ENCODE peak calls at places on chromosomes 16 and 17, in eight cellular contexts. One of them, this sample, is unnamed.

GRCh38 chr17:82006468-82007227 is 16.0 kb downstream of the CENPX start:
- DNase-seq in heart right ventricle: no peak
- DNase-seq in AG04450: no peak
- DNase-seq in OCI-LY7: no peak
- DNase-seq in ovary: no peak
- DNase-seq in stomach: no peak
- DNase-seq in astrocyte: peak; percentile 54
- DNase-seq in PC-3: no peak
- DNase-seq in this sample: no peak

GRCh38 chr16:12587170-12587569 is 216.5 kb downstream of the CPPED1 start:
- DNase-seq in heart right ventricle: no peak
- DNase-seq in AG04450: no peak
- DNase-seq in OCI-LY7: no peak
- DNase-seq in ovary: no peak
- DNase-seq in stomach: no peak
- DNase-seq in astrocyte: no peak
- DNase-seq in PC-3: no peak
- DNase-seq in this sample: no peak

GRCh38 chr16:78022347-78022746 is at the start of gene CLEC3A:
- DNase-seq in heart right ventricle: no peak
- DNase-seq in AG04450: no peak
- DNase-seq in OCI-LY7: no peak
- DNase-seq in ovary: no peak
- DNase-seq in stomach: no peak
- DNase-seq in astrocyte: no peak
- DNase-seq in PC-3: no peak
- DNase-seq in this sample: no peak

GRCh38 chr16:54239441-54239840 is 47.1 kb downstream of the IRX3 start:
- DNase-seq in heart right ventricle: peak; percentile 37
- DNase-seq in AG04450: no peak
- DNase-seq in OCI-LY7: no peak
- DNase-seq in ovary: peak; percentile 55
- DNase-seq in stomach: no peak
- DNase-seq in astrocyte: no peak
- DNase-seq in PC-3: no peak
- DNase-seq in this sample: no peak

GRCh38 chr16:30541502-30542329 is 7.1 kb upstream of the ZNF747 start:
- DNase-seq in heart right ventricle: no peak
- DNase-seq in AG04450: peak; percentile 53
- DNase-seq in OCI-LY7: no peak
- DNase-seq in ovary: no peak
- DNase-seq in stomach: peak; percentile 80
- DNase-seq in astrocyte: peak; percentile 55
- DNase-seq in PC-3: peak; percentile 13
- DNase-seq in this sample: no peak

GRCh38 chr16:89842471-89843408 is 14.5 kb downstream of the SPIRE2 start:
- DNase-seq in heart right ventricle: peak; percentile 51
- DNase-seq in AG04450: peak; percentile 29
- DNase-seq in OCI-LY7: no peak
- DNase-seq in ovary: no peak
- DNase-seq in stomach: no peak
- DNase-seq in astrocyte: peak; percentile 95
- DNase-seq in PC-3: peak; percentile 63
- DNase-seq in this sample: peak; percentile 53

GRCh38 chr17:57937492-57937891 is 17.7 kb downstream of the CUEDC1 start:
- DNase-seq in heart right ventricle: no peak
- DNase-seq in AG04450: no peak
- DNase-seq in OCI-LY7: no peak
- DNase-seq in ovary: no peak
- DNase-seq in stomach: no peak
- DNase-seq in astrocyte: no peak
- DNase-seq in PC-3: no peak
- DNase-seq in this sample: no peak

GRCh38 chr17:6138761-6139446 is 68.7 kb downstream of the WSCD1 start:
- DNase-seq in heart right ventricle: no peak
- DNase-seq in AG04450: no peak
- DNase-seq in OCI-LY7: no peak
- DNase-seq in ovary: no peak
- DNase-seq in stomach: no peak
- DNase-seq in astrocyte: no peak
- DNase-seq in PC-3: no peak
- DNase-seq in this sample: no peak

GRCh38 chr17:5282639-5283217 is 644 bp downstream of the RABEP1 start:
- DNase-seq in heart right ventricle: peak; percentile 38
- DNase-seq in AG04450: no peak
- DNase-seq in OCI-LY7: peak; percentile 35
- DNase-seq in ovary: peak; percentile 60
- DNase-seq in stomach: no peak
- DNase-seq in astrocyte: no peak
- DNase-seq in PC-3: no peak
- DNase-seq in this sample: no peak

GRCh38 chr16:79769320-79770243 is 169.0 kb upstream of the MAF start:
- DNase-seq in heart right ventricle: no peak
- DNase-seq in AG04450: no peak
- DNase-seq in OCI-LY7: no peak
- DNase-seq in ovary: no peak
- DNase-seq in stomach: no peak
- DNase-seq in astrocyte: no peak
- DNase-seq in PC-3: no peak
- DNase-seq in this sample: no peak
- H3K9me3 ChIP-seq in heart right ventricle: no peaks in the 10 kb centered on the region
- H3K9me3 ChIP-seq in AG04450: no peaks in the 10 kb centered on the region
- H3K9me3 ChIP-seq in OCI-LY7: no peaks in the 10 kb centered on the region
- H3K9me3 ChIP-seq in ovary: no peaks in the 10 kb centered on the region
- H3K9me3 ChIP-seq in stomach: no peaks in the 10 kb centered on the region
- H3K9me3 ChIP-seq in astrocyte: no peaks in the 10 kb centered on the region
- H3K9me3 ChIP-seq in PC-3: no peaks in the 10 kb centered on the region
- H3K9me3 ChIP-seq in this sample: no peaks in the 10 kb centered on the region

DNA sequence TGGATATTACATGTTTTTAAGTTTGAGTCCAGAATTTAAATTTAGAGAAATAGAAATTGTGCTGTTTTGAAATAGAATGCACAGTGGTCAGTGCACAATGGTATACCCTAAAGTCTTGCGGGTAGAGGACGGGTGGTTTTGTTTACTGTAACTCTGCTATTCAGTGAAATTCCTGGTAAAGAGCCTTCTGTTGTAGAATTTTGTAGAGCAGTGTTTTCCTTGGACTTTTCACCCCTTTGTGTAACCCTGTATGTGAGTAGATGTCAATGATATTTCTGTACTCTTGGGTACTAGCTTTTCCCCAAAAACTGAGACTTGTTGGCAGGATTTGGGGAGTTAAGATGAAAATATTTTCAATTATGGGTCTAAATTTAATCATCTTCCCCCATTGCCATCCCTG is 19.5 kb downstream of the IST1 start:
- DNase-seq in heart right ventricle: no peak
- DNase-seq in AG04450: no peak
- DNase-seq in OCI-LY7: no peak
- DNase-seq in ovary: no peak
- DNase-seq in stomach: no peak
- DNase-seq in astrocyte: no peak
- DNase-seq in PC-3: no peak
- DNase-seq in this sample: no peak
- H3K9me3 ChIP-seq in heart right ventricle: no peaks in the 10 kb centered on the region
- H3K9me3 ChIP-seq in AG04450: peaks cover 5% of the 10 kb centered on the region
- H3K9me3 ChIP-seq in OCI-LY7: peaks cover 21% of the 10 kb centered on the region
- H3K9me3 ChIP-seq in ovary: no peaks in the 10 kb centered on the region
- H3K9me3 ChIP-seq in stomach: no peaks in the 10 kb centered on the region
- H3K9me3 ChIP-seq in astrocyte: peaks cover 2% of the 10 kb centered on the region
- H3K9me3 ChIP-seq in PC-3: no peaks in the 10 kb centered on the region
- H3K9me3 ChIP-seq in this sample: no peaks in the 10 kb centered on the region

DNA sequence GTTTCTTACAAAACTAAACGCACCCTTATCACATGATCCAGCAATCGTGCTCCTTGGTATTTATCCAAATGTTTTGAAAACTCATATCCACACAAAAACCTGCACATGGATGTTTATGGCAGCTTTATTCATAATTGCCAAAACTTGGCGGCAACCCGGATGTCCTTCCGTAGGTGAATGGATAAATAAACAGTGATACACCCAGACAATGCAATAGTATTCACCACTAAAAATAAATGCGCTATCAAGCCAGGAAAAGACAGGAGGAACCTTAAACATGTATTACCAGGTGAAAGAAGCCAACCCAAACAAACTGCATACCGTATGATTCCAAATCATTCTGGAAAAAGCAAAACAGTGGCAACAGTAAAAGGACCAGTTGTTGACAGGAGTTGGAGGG is 10.0 kb downstream of the SPATA32 start:
- DNase-seq in heart right ventricle: no peak
- DNase-seq in AG04450: no peak
- DNase-seq in OCI-LY7: no peak
- DNase-seq in ovary: no peak
- DNase-seq in stomach: no peak
- DNase-seq in astrocyte: no peak
- DNase-seq in PC-3: peak; percentile 69
- DNase-seq in this sample: no peak
- H3K9me3 ChIP-seq in heart right ventricle: no peaks in the 10 kb centered on the region
- H3K9me3 ChIP-seq in AG04450: peaks cover 2% of the 10 kb centered on the region
- H3K9me3 ChIP-seq in OCI-LY7: no peaks in the 10 kb centered on the region
- H3K9me3 ChIP-seq in ovary: no peaks in the 10 kb centered on the region
- H3K9me3 ChIP-seq in stomach: no peaks in the 10 kb centered on the region
- H3K9me3 ChIP-seq in astrocyte: no peaks in the 10 kb centered on the region
- H3K9me3 ChIP-seq in PC-3: no peaks in the 10 kb centered on the region
- H3K9me3 ChIP-seq in this sample: no peaks in the 10 kb centered on the region

GRCh38 chr17:72883351-72883750 is 209.1 kb downstream of the SLC39A11 start:
- DNase-seq in heart right ventricle: no peak
- DNase-seq in AG04450: no peak
- DNase-seq in OCI-LY7: no peak
- DNase-seq in ovary: no peak
- DNase-seq in stomach: no peak
- DNase-seq in astrocyte: no peak
- DNase-seq in PC-3: no peak
- DNase-seq in this sample: no peak

GRCh38 chr17:72878975-72879660 is 213.4 kb downstream of the SLC39A11 start:
- DNase-seq in heart right ventricle: no peak
- DNase-seq in AG04450: no peak
- DNase-seq in OCI-LY7: no peak
- DNase-seq in ovary: no peak
- DNase-seq in stomach: no peak
- DNase-seq in astrocyte: no peak
- DNase-seq in PC-3: no peak
- DNase-seq in this sample: no peak

GRCh38 chr17:72876413-72876812 is 216.1 kb downstream of the SLC39A11 start:
- DNase-seq in heart right ventricle: no peak
- DNase-seq in AG04450: no peak
- DNase-seq in OCI-LY7: no peak
- DNase-seq in ovary: no peak
- DNase-seq in stomach: no peak
- DNase-seq in astrocyte: no peak
- DNase-seq in PC-3: no peak
- DNase-seq in this sample: no peak

GRCh38 chr17:72877348-72877747 is 215.1 kb downstream of the SLC39A11 start:
- DNase-seq in heart right ventricle: no peak
- DNase-seq in AG04450: no peak
- DNase-seq in OCI-LY7: no peak
- DNase-seq in ovary: no peak
- DNase-seq in stomach: no peak
- DNase-seq in astrocyte: no peak
- DNase-seq in PC-3: no peak
- DNase-seq in this sample: no peak

DNA sequence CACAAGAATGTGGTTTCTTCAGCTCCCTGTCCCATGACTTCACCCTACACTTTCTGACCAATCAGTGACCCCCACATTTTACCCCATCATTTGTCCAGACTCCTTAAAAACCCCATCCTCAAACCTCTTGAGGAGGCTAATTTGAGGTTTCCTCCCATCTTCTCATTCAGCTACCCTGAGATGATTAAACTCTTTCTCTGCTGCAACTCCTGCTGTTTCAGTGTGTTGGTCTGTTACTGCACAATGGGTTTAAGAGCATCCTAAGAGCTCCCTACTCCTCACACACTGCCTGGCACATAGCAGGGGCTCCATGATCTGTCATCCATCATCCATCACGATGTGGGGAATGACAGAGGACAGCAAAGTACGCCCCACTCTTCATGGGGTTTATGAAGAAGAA is 212.6 kb downstream of the SLC39A11 start:
- DNase-seq in heart right ventricle: no peak
- DNase-seq in AG04450: no peak
- DNase-seq in OCI-LY7: no peak
- DNase-seq in ovary: no peak
- DNase-seq in stomach: no peak
- DNase-seq in astrocyte: no peak
- DNase-seq in PC-3: no peak
- DNase-seq in this sample: no peak
- H3K9me3 ChIP-seq in heart right ventricle: peaks cover 38% of the 10 kb centered on the region
- H3K9me3 ChIP-seq in AG04450: peaks cover 28% of the 10 kb centered on the region
- H3K9me3 ChIP-seq in OCI-LY7: peaks cover 17% of the 10 kb centered on the region
- H3K9me3 ChIP-seq in ovary: no peaks in the 10 kb centered on the region
- H3K9me3 ChIP-seq in stomach: peaks cover 34% of the 10 kb centered on the region
- H3K9me3 ChIP-seq in astrocyte: peaks cover 16% of the 10 kb centered on the region
- H3K9me3 ChIP-seq in PC-3: peaks cover 34% of the 10 kb centered on the region
- H3K9me3 ChIP-seq in this sample: peaks cover 3% of the 10 kb centered on the region

DNA sequence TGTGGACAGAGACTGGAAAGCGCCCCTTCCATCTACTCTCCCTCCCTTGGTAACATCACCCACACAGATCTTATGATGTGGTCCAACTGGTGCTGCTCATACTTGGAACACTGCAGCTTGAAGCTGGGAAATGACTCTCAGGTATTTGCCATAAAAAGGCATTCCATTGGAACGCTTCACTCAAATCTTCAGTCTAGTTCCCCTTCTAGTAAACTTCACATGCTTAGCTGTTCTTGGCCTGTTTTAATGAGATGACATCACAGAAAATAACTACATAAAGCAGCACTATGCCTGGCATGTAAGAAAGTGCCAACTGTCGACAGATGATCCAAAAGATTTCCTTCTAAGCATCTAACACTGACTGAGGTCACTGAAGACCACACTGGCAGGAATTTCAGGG is 9.3 kb downstream of the ZNF263 start:
- DNase-seq in heart right ventricle: no peak
- DNase-seq in AG04450: no peak
- DNase-seq in OCI-LY7: no peak
- DNase-seq in ovary: no peak
- DNase-seq in stomach: no peak
- DNase-seq in astrocyte: peak; percentile 49
- DNase-seq in PC-3: peak; percentile 20
- DNase-seq in this sample: no peak
- H3K9me3 ChIP-seq in heart right ventricle: peaks cover 97% of the 10 kb centered on the region
- H3K9me3 ChIP-seq in AG04450: peaks cover 92% of the 10 kb centered on the region
- H3K9me3 ChIP-seq in OCI-LY7: no peaks in the 10 kb centered on the region
- H3K9me3 ChIP-seq in ovary: peaks cover 43% of the 10 kb centered on the region
- H3K9me3 ChIP-seq in stomach: peaks cover 100% of the 10 kb centered on the region
- H3K9me3 ChIP-seq in astrocyte: peaks cover 61% of the 10 kb centered on the region
- H3K9me3 ChIP-seq in PC-3: peaks cover 12% of the 10 kb centered on the region
- H3K9me3 ChIP-seq in this sample: peaks cover 35% of the 10 kb centered on the region

DNA sequence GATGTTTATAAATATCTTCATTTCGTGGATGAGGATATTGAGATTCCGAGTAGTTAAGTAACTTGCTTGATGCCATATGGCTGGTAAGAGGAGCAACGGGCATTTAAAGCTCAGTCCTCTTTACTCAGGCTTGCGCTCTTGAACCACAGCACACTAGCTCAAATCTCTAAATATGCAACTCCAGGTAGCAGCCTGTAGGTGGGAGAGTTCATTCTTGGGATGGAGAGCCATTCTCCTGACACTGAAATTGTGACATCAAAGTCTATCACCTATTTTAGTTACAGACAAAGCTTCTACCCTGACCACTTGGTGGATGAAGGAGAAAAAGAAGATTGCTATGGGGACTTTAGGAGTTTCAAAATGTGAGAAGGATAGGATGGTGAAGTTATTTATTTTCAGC is 118.1 kb upstream of the CA10 start:
- DNase-seq in heart right ventricle: no peak
- DNase-seq in AG04450: no peak
- DNase-seq in OCI-LY7: no peak
- DNase-seq in ovary: no peak
- DNase-seq in stomach: no peak
- DNase-seq in astrocyte: no peak
- DNase-seq in PC-3: no peak
- DNase-seq in this sample: no peak
- H3K9me3 ChIP-seq in heart right ventricle: no peaks in the 10 kb centered on the region
- H3K9me3 ChIP-seq in AG04450: peaks cover 2% of the 10 kb centered on the region
- H3K9me3 ChIP-seq in OCI-LY7: no peaks in the 10 kb centered on the region
- H3K9me3 ChIP-seq in ovary: no peaks in the 10 kb centered on the region
- H3K9me3 ChIP-seq in stomach: no peaks in the 10 kb centered on the region
- H3K9me3 ChIP-seq in astrocyte: peaks cover 2% of the 10 kb centered on the region
- H3K9me3 ChIP-seq in PC-3: peaks cover 20% of the 10 kb centered on the region
- H3K9me3 ChIP-seq in this sample: no peaks in the 10 kb centered on the region

This sample was measured in HAP-1.